ENCODE peak calls at places on chromosomes 11 and 22, in eight cellular contexts. One of them, this sample, is unnamed.

GRCh38 chr22:35102663-35103062 is 36.7 kb downstream of the ISX start:
- DNase-seq in astrocyte of the spinal cord: no peak
- DNase-seq in GM18507: no peak
- DNase-seq in cardiac muscle cell: peak; percentile 72
- DNase-seq in adipocyte: peak; percentile 13
- DNase-seq in anterior cingulate cortex: no peak
- DNase-seq in H1: peak; percentile 53
- DNase-seq in NK-92 treated with Interleukin-12 subunit alpha and Interleukin-12 subunit beta, amount 100 ng/mL, for 24 hours: no peak
- DNase-seq in this sample: peak; percentile 63

GRCh38 chr22:20740222-20740951 is 33.5 kb upstream of the SERPIND1 start:
- DNase-seq in H1: no peak
- DNase-seq in NK-92 treated with Interleukin-12 subunit alpha and Interleukin-12 subunit beta, amount 100 ng/mL, for 24 hours: no peak
- DNase-seq in cardiac muscle cell: no peak
- DNase-seq in astrocyte of the spinal cord: no peak
- DNase-seq in adipocyte: no peak
- DNase-seq in GM18507: no peak
- DNase-seq in anterior cingulate cortex: no peak
- DNase-seq in this sample: no peak

GRCh38 chr11:15923169-15923568 is 433.2 kb downstream of the SOX6 start:
- DNase-seq in adipocyte: no peak
- DNase-seq in cardiac muscle cell: no peak
- DNase-seq in H1: no peak
- DNase-seq in GM18507: no peak
- DNase-seq in NK-92 treated with Interleukin-12 subunit alpha and Interleukin-12 subunit beta, amount 100 ng/mL, for 24 hours: no peak
- DNase-seq in astrocyte of the spinal cord: no peak
- DNase-seq in anterior cingulate cortex: no peak
- DNase-seq in this sample: no peak

GRCh38 chr11:68312117-68312779 is at the start of gene LRP5:
- DNase-seq in adipocyte: peak; percentile 78
- DNase-seq in anterior cingulate cortex: no peak
- DNase-seq in H1: no peak
- DNase-seq in GM18507: peak; percentile 45
- DNase-seq in astrocyte of the spinal cord: no peak
- DNase-seq in cardiac muscle cell: peak; percentile 71
- DNase-seq in NK-92 treated with Interleukin-12 subunit alpha and Interleukin-12 subunit beta, amount 100 ng/mL, for 24 hours: no peak
- DNase-seq in this sample: no peak

GRCh38 chr11:12183827-12184620 is 73.6 kb downstream of the MICAL2 start:
- DNase-seq in NK-92 treated with Interleukin-12 subunit alpha and Interleukin-12 subunit beta, amount 100 ng/mL, for 24 hours: no peak
- DNase-seq in astrocyte of the spinal cord: no peak
- DNase-seq in GM18507: no peak
- DNase-seq in adipocyte: no peak
- DNase-seq in anterior cingulate cortex: no peak
- DNase-seq in cardiac muscle cell: no peak
- DNase-seq in H1: no peak
- DNase-seq in this sample: no peak

GRCh38 chr22:30232716-30233218 is 13.8 kb downstream of the LIF start:
- DNase-seq in adipocyte: no peak
- DNase-seq in astrocyte of the spinal cord: peak; percentile 73
- DNase-seq in NK-92 treated with Interleukin-12 subunit alpha and Interleukin-12 subunit beta, amount 100 ng/mL, for 24 hours: no peak
- DNase-seq in cardiac muscle cell: no peak
- DNase-seq in GM18507: no peak
- DNase-seq in H1: no peak
- DNase-seq in anterior cingulate cortex: no peak
- DNase-seq in this sample: no peak

GRCh38 chr11:45798793-45799441 is 6.0 kb upstream of the SLC35C1 start:
- DNase-seq in cardiac muscle cell: no peak
- DNase-seq in astrocyte of the spinal cord: no peak
- DNase-seq in H1: peak; percentile 39
- DNase-seq in NK-92 treated with Interleukin-12 subunit alpha and Interleukin-12 subunit beta, amount 100 ng/mL, for 24 hours: no peak
- DNase-seq in anterior cingulate cortex: no peak
- DNase-seq in GM18507: no peak
- DNase-seq in adipocyte: no peak
- DNase-seq in this sample: no peak

GRCh38 chr22:32217465-32217864 is 12.6 kb upstream of the RFPL2 start:
- DNase-seq in H1: no peak
- DNase-seq in astrocyte of the spinal cord: no peak
- DNase-seq in GM18507: no peak
- DNase-seq in NK-92 treated with Interleukin-12 subunit alpha and Interleukin-12 subunit beta, amount 100 ng/mL, for 24 hours: no peak
- DNase-seq in cardiac muscle cell: no peak
- DNase-seq in adipocyte: no peak
- DNase-seq in anterior cingulate cortex: no peak
- DNase-seq in this sample: no peak

GRCh38 chr11:13261600-13262061 is 16.0 kb upstream of the BMAL1 start:
- DNase-seq in cardiac muscle cell: no peak
- DNase-seq in anterior cingulate cortex: no peak
- DNase-seq in GM18507: no peak
- DNase-seq in NK-92 treated with Interleukin-12 subunit alpha and Interleukin-12 subunit beta, amount 100 ng/mL, for 24 hours: no peak
- DNase-seq in adipocyte: peak; percentile 87
- DNase-seq in H1: no peak
- DNase-seq in astrocyte of the spinal cord: peak; percentile 80
- DNase-seq in this sample: no peak

GRCh38 chr22:38959574-38959973 is 2.2 kb downstream of the APOBEC3A start:
- DNase-seq in cardiac muscle cell: no peak
- DNase-seq in adipocyte: no peak
- DNase-seq in NK-92 treated with Interleukin-12 subunit alpha and Interleukin-12 subunit beta, amount 100 ng/mL, for 24 hours: no peak
- DNase-seq in H1: no peak
- DNase-seq in GM18507: no peak
- DNase-seq in astrocyte of the spinal cord: no peak
- DNase-seq in anterior cingulate cortex: no peak
- DNase-seq in this sample: no peak

GRCh38 chr11:84019576-84020194 is 733.5 kb upstream of the CCDC90B start:
- DNase-seq in astrocyte of the spinal cord: peak; percentile 74
- DNase-seq in cardiac muscle cell: no peak
- DNase-seq in anterior cingulate cortex: no peak
- DNase-seq in H1: no peak
- DNase-seq in GM18507: no peak
- DNase-seq in adipocyte: peak; percentile 13
- DNase-seq in NK-92 treated with Interleukin-12 subunit alpha and Interleukin-12 subunit beta, amount 100 ng/mL, for 24 hours: no peak
- DNase-seq in this sample: no peak

GRCh38 chr11:11841121-11841604 is 609 bp upstream of the USP47 start:
- DNase-seq in anterior cingulate cortex: peak; percentile 60
- DNase-seq in cardiac muscle cell: peak; percentile 49
- DNase-seq in adipocyte: peak; percentile 59
- DNase-seq in H1: no peak
- DNase-seq in NK-92 treated with Interleukin-12 subunit alpha and Interleukin-12 subunit beta, amount 100 ng/mL, for 24 hours: no peak
- DNase-seq in astrocyte of the spinal cord: peak; percentile 48
- DNase-seq in GM18507: no peak
- DNase-seq in this sample: no peak

GRCh38 chr11:65225284-65226102 is 36.3 kb upstream of the POLA2 start:
- DNase-seq in GM18507: peak; percentile 63
- DNase-seq in adipocyte: peak; percentile 70
- DNase-seq in anterior cingulate cortex: peak; percentile 30
- DNase-seq in cardiac muscle cell: peak; percentile 49
- DNase-seq in astrocyte of the spinal cord: peak; percentile 53
- DNase-seq in NK-92 treated with Interleukin-12 subunit alpha and Interleukin-12 subunit beta, amount 100 ng/mL, for 24 hours: no peak
- DNase-seq in H1: peak; percentile 77
- DNase-seq in this sample: no peak

GRCh38 chr11:65524747-65525658 is at the start of gene SCYL1:
- DNase-seq in H1: peak; percentile 88
- DNase-seq in adipocyte: peak; percentile 95
- DNase-seq in cardiac muscle cell: peak; percentile 88
- DNase-seq in GM18507: peak; percentile 88
- DNase-seq in astrocyte of the spinal cord: peak; percentile 75
- DNase-seq in NK-92 treated with Interleukin-12 subunit alpha and Interleukin-12 subunit beta, amount 100 ng/mL, for 24 hours: peak; percentile 75
- DNase-seq in anterior cingulate cortex: peak; percentile 85
- DNase-seq in this sample: no peak

GRCh38 chr11:61861634-61862033 is 29.7 kb downstream of the FADS3 start:
- DNase-seq in NK-92 treated with Interleukin-12 subunit alpha and Interleukin-12 subunit beta, amount 100 ng/mL, for 24 hours: no peak
- DNase-seq in GM18507: no peak
- DNase-seq in cardiac muscle cell: peak; percentile 90
- DNase-seq in astrocyte of the spinal cord: no peak
- DNase-seq in adipocyte: no peak
- DNase-seq in H1: no peak
- DNase-seq in anterior cingulate cortex: no peak
- DNase-seq in this sample: no peak

GRCh38 chr11:62652156-62653006 is 721 bp downstream of the INTS5 start:
- DNase-seq in anterior cingulate cortex: no peak
- DNase-seq in adipocyte: peak; percentile 11
- DNase-seq in GM18507: no peak
- DNase-seq in astrocyte of the spinal cord: no peak
- DNase-seq in NK-92 treated with Interleukin-12 subunit alpha and Interleukin-12 subunit beta, amount 100 ng/mL, for 24 hours: peak; percentile 57
- DNase-seq in H1: no peak
- DNase-seq in cardiac muscle cell: no peak
- DNase-seq in this sample: no peak

GRCh38 chr11:64787526-64788320 is 9.4 kb upstream of the SF1 start:
- DNase-seq in GM18507: peak; percentile 63
- DNase-seq in adipocyte: peak; percentile 64
- DNase-seq in cardiac muscle cell: peak; percentile 70
- DNase-seq in astrocyte of the spinal cord: peak; percentile 32
- DNase-seq in NK-92 treated with Interleukin-12 subunit alpha and Interleukin-12 subunit beta, amount 100 ng/mL, for 24 hours: no peak
- DNase-seq in anterior cingulate cortex: no peak
- DNase-seq in H1: peak; percentile 89
- DNase-seq in this sample: no peak

GRCh38 chr11:10793470-10794255 is 15.1 kb downstream of the EIF4G2 start:
- DNase-seq in adipocyte: no peak
- DNase-seq in NK-92 treated with Interleukin-12 subunit alpha and Interleukin-12 subunit beta, amount 100 ng/mL, for 24 hours: no peak
- DNase-seq in H1: no peak
- DNase-seq in anterior cingulate cortex: no peak
- DNase-seq in cardiac muscle cell: no peak
- DNase-seq in GM18507: no peak
- DNase-seq in astrocyte of the spinal cord: no peak
- DNase-seq in this sample: no peak

GRCh38 chr11:114219559-114220349 is 76.4 kb upstream of the NNMT start:
- DNase-seq in cardiac muscle cell: peak; percentile 78
- DNase-seq in adipocyte: peak; percentile 38
- DNase-seq in anterior cingulate cortex: no peak
- DNase-seq in NK-92 treated with Interleukin-12 subunit alpha and Interleukin-12 subunit beta, amount 100 ng/mL, for 24 hours: no peak
- DNase-seq in H1: no peak
- DNase-seq in GM18507: no peak
- DNase-seq in astrocyte of the spinal cord: peak; percentile 86
- DNase-seq in this sample: no peak

GRCh38 chr22:48942698-48943566 is 884.7 kb downstream of the BRD1 start:
- DNase-seq in astrocyte of the spinal cord: no peak
- DNase-seq in GM18507: no peak
- DNase-seq in H1: peak; percentile 24
- DNase-seq in NK-92 treated with Interleukin-12 subunit alpha and Interleukin-12 subunit beta, amount 100 ng/mL, for 24 hours: no peak
- DNase-seq in adipocyte: no peak
- DNase-seq in cardiac muscle cell: no peak
- DNase-seq in anterior cingulate cortex: no peak
- DNase-seq in this sample: no peak

GRCh38 chr11:63289658-63290057 is 46.3 kb upstream of the SLC22A25 start:
- DNase-seq in cardiac muscle cell: no peak
- DNase-seq in anterior cingulate cortex: no peak
- DNase-seq in adipocyte: no peak
- DNase-seq in GM18507: no peak
- DNase-seq in NK-92 treated with Interleukin-12 subunit alpha and Interleukin-12 subunit beta, amount 100 ng/mL, for 24 hours: no peak
- DNase-seq in astrocyte of the spinal cord: no peak
- DNase-seq in H1: no peak
- DNase-seq in this sample: no peak

GRCh38 chr11:120810251-120810650 is 213.7 kb upstream of the TBCEL start:
- DNase-seq in cardiac muscle cell: no peak
- DNase-seq in astrocyte of the spinal cord: peak; percentile 15
- DNase-seq in H1: no peak
- DNase-seq in GM18507: no peak
- DNase-seq in anterior cingulate cortex: no peak
- DNase-seq in adipocyte: no peak
- DNase-seq in NK-92 treated with Interleukin-12 subunit alpha and Interleukin-12 subunit beta, amount 100 ng/mL, for 24 hours: no peak
- DNase-seq in this sample: no peak

GRCh38 chr11:46265764-46266163 is 11.7 kb upstream of the CREB3L1 start:
- DNase-seq in adipocyte: no peak
- DNase-seq in H1: no peak
- DNase-seq in astrocyte of the spinal cord: no peak
- DNase-seq in anterior cingulate cortex: no peak
- DNase-seq in NK-92 treated with Interleukin-12 subunit alpha and Interleukin-12 subunit beta, amount 100 ng/mL, for 24 hours: no peak
- DNase-seq in GM18507: no peak
- DNase-seq in cardiac muscle cell: no peak
- DNase-seq in this sample: no peak

GRCh38 chr22:20834725-20835124 is 23.9 kb downstream of the PI4KA start:
- DNase-seq in anterior cingulate cortex: no peak
- DNase-seq in NK-92 treated with Interleukin-12 subunit alpha and Interleukin-12 subunit beta, amount 100 ng/mL, for 24 hours: no peak
- DNase-seq in H1: no peak
- DNase-seq in astrocyte of the spinal cord: no peak
- DNase-seq in adipocyte: no peak
- DNase-seq in cardiac muscle cell: no peak
- DNase-seq in GM18507: no peak
- DNase-seq in this sample: no peak

GRCh38 chr11:110818032-110818687 is 105.9 kb upstream of the ARHGAP20 start:
- DNase-seq in H1: no peak
- DNase-seq in GM18507: no peak
- DNase-seq in anterior cingulate cortex: no peak
- DNase-seq in adipocyte: peak; percentile 30
- DNase-seq in NK-92 treated with Interleukin-12 subunit alpha and Interleukin-12 subunit beta, amount 100 ng/mL, for 24 hours: no peak
- DNase-seq in astrocyte of the spinal cord: peak; percentile 71
- DNase-seq in cardiac muscle cell: no peak
- DNase-seq in this sample: no peak

GRCh38 chr11:30155428-30155827 is 75.4 kb upstream of the FSHB start:
- DNase-seq in adipocyte: no peak
- DNase-seq in GM18507: no peak
- DNase-seq in cardiac muscle cell: no peak
- DNase-seq in anterior cingulate cortex: no peak
- DNase-seq in H1: no peak
- DNase-seq in NK-92 treated with Interleukin-12 subunit alpha and Interleukin-12 subunit beta, amount 100 ng/mL, for 24 hours: no peak
- DNase-seq in astrocyte of the spinal cord: no peak
- DNase-seq in this sample: no peak

This sample was measured in iPS DF 19.7.